ENCODE peak calls at places on chromosome 13, in four cellular contexts. B, W, T and F are unnamed samples.

GRCh38 chr13:33263976-33264619 is 21.5 kb downstream of the STARD13 start:
- DNase-seq in B (no peak), W (no peak), T (no peak), F (no peak)

GRCh38 chr13:22655106-22655852 is 525.5 kb upstream of the SGCG start:
- DNase-seq in B (no peak), W (no peak), T (no peak), F (no peak)

GRCh38 chr13:46810440-46810839 is 13.5 kb upstream of the ESD start:
- DNase-seq in B (no peak), W (no peak), T (no peak), F (no peak)

GRCh38 chr13:96925466-96925865 is 68.8 kb downstream of the OXGR1 start:
- DNase-seq in B (no peak), W (no peak), T (no peak), F (no peak)

GRCh38 chr13:39840201-39840600 is 184.7 kb downstream of the COG6 start:
- DNase-seq in B (no peak), W (no peak), T (no peak), F (no peak)

GRCh38 chr13:43516401-43516826 is 270.4 kb downstream of the ENOX1 start:
- DNase-seq in B (peak), W (no peak), T (peak), F (peak)

GRCh38 chr13:25885418-25885817 is 166.4 kb downstream of the SHISA2 start:
- DNase-seq in B (no peak), W (no peak), T (no peak), F (no peak)

GRCh38 chr13:98576215-98576945 is 527 bp downstream of the STK24 start:
- DNase-seq in B (no peak), W (peak), T (peak), F (peak)

GRCh38 chr13:41645313-41645712 is 188.0 kb downstream of the RGCC start:
- DNase-seq in B (peak), W (no peak), T (peak), F (peak)

GRCh38 chr13:35768126-35768525 is 291.6 kb upstream of the MAB21L1 start:
- DNase-seq in B (no peak), W (no peak), T (no peak), F (no peak)

GRCh38 chr13:44732503-44733098 is 156.5 kb upstream of the TSC22D1 start:
- DNase-seq in B (no peak), W (no peak), T (no peak), F (no peak)

GRCh38 chr13:97257800-97258799 is 36.0 kb downstream of the MBNL2 start:
- DNase-seq in B (peak), W (peak), T (no peak), F (no peak)

GRCh38 chr13:33931397-33931987 is 113.5 kb downstream of the RFC3 start:
- DNase-seq in B (no peak), W (no peak), T (peak), F (no peak)

GRCh38 chr13:63435668-63436275 is 2020.1 kb upstream of the PCDH20 start:
- DNase-seq in B (no peak), W (no peak), T (no peak), F (peak)

GRCh38 chr13:109191422-109191821 is 562.0 kb downstream of the MYO16 start:
- DNase-seq in B (no peak), W (no peak), T (no peak), F (no peak)

GRCh38 chr13:47017476-47017875 is 120.6 kb upstream of the HTR2A start:
- DNase-seq in B (no peak), W (no peak), T (no peak), F (no peak)

GRCh38 chr13:73542446-73542845 is 483.6 kb downstream of the KLF5 start:
- DNase-seq in B (no peak), W (no peak), T (peak), F (no peak)

GRCh38 chr13:42137856-42138537 is 89.5 kb downstream of the DGKH start:
- DNase-seq in B (no peak), W (no peak), T (no peak), F (no peak)

GRCh38 chr13:33509642-33510229 is 224.2 kb upstream of the STARD13 start:
- DNase-seq in B (peak), W (no peak), T (peak), F (peak)

GRCh38 chr13:19781526-19781925 is 1.2 kb downstream of the PSPC1 start:
- DNase-seq in B (no peak), W (no peak), T (no peak), F (peak)

GRCh38 chr13:107650081-107650701 is 565.1 kb downstream of the LIG4 start:
- DNase-seq in B (no peak), W (peak), T (no peak), F (peak)

GRCh38 chr13:21336609-21337008 is 122.5 kb downstream of the ZDHHC20 start:
- DNase-seq in B (no peak), W (no peak), T (no peak), F (no peak)

GRCh38 chr13:27128825-27129627 is 42.6 kb downstream of the USP12 start:
- DNase-seq in B (no peak), W (no peak), T (no peak), F (no peak)

GRCh38 chr13:37109080-37109678 is 3.7 kb upstream of the CSNK1A1L start:
- DNase-seq in B (peak), W (no peak), T (no peak), F (no peak)

GRCh38 chr13:110537116-110537515 is 24.4 kb downstream of the RAB20 start:
- DNase-seq in B (no peak), W (no peak), T (no peak), F (no peak)

GRCh38 chr13:88097541-88097940 is 426.4 kb downstream of the SLITRK5 start:
- DNase-seq in B (no peak), W (no peak), T (no peak), F (no peak)

GRCh38 chr13:85379991-85380390 is 419.2 kb downstream of the SLITRK6 start:
- DNase-seq in B (no peak), W (no peak), T (no peak), F (no peak)

GRCh38 chr13:110173247-110173818 is 133.6 kb downstream of the COL4A1 start:
- DNase-seq in B (no peak), W (no peak), T (no peak), F (no peak)

GRCh38 chr13:79492313-79492798 is 11.4 kb downstream of the NDFIP2 start:
- DNase-seq in B (no peak), W (no peak), T (no peak), F (no peak)

GRCh38 chr13:80558074-80558473 is 217.1 kb upstream of the SPRY2 start:
- DNase-seq in B (no peak), W (no peak), T (no peak), F (no peak)

GRCh38 chr13:38814331-38814730 is 127.5 kb downstream of the FREM2 start:
- DNase-seq in B (no peak), W (no peak), T (peak), F (no peak)

GRCh38 chr13:108923386-108924061 is 294.1 kb downstream of the MYO16 start:
- DNase-seq in B (no peak), W (no peak), T (no peak), F (no peak)

GRCh38 chr13:99159331-99160061 is 41.2 kb upstream of the UBAC2 start:
- DNase-seq in B (no peak), W (no peak), T (no peak), F (no peak)

GRCh38 chr13:75762066-75762937 is 126.2 kb downstream of the LMO7 start:
- DNase-seq in B (peak), W (no peak), T (peak), F (no peak)
- TF ChIP-seq POLR2A in B (no peak), W (no peak), T (peak), F (no peak)

GRCh38 chr13:28401303-28402056 is 93.4 kb downstream of the FLT1 start:
- DNase-seq in B (no peak), W (no peak), T (no peak), F (no peak)
- H3K4me3 ChIP-seq in B (no peak), W (no peak), T (no peak), F (no peak)

DNA sequence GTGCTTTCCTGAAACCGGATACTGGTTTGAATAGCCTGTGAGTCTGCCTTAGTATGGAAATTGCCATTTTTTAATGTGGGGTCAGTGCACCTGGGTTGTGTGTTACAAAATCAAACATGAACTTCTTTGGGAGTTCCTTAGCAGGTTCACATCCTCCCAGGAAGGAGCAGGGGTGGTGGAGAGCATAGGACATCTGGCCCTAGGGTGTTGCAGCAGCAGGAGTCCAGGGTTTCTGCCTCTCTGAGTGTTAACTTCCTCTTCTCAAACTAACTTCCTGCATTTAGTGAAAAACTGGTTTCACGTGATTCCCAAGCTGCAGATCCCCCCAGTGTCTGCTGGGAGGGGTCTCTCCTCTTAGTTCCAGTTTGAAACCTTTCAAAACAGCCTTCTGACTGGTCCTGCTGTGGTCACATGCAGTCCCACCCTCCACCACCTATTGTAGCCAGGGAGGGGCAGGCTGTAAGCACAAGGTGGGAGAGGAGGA is 7.2 kb downstream of the RNASEH2B start:
- DNase-seq in B (peak), W (peak), T (no peak), F (no peak)
- TF ChIP-seq POLR2A in B (no peak), W (no peak), T (no peak), F (no peak)

DNA sequence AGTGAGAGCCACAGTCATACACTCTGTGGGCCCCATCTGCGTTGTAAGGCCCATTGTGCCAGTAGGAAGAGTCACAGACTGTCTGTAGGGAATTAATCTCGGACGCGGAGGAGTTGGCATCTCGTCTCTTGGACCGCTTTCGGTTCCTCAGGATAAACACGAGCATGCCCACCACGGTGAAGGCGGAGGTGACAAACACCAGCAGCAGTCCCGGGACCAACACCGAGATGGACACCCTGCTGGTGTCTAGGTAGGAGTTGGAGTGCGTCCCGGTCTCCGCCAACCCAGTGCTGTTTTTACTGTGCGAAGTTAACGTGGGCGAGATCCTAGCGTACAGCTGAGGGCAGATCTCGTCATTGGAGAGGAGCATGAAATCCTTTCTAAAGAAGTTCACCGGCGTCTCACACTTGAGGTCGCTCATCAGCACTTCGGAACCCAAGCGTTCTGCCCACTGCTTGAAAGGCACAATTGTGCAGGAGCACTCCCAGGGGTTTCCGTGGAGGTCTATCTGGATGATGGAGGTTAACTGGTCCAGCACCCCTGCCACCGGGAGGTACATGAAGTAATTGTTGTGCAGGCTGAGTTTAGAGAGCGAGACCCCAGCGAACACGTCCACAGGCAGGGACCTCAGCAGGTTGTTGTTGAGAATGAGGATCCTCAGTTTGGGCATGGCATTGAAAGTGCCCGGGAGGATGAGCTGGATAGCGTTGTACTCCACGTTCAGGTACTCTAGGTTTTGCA is 2.7 kb downstream of the SLITRK1 start:
- DNase-seq in B (no peak), W (no peak), T (no peak), F (no peak)
- H3K4me3 ChIP-seq in B (no peak), W (no peak), T (no peak), F (no peak)

GRCh38 chr13:51435002-51435578 is 17.7 kb downstream of the INTS6 start:
- DNase-seq in B (no peak), W (no peak), T (no peak), F (no peak)
- TF ChIP-seq POLR2A in B (no peak), W (no peak), T (no peak), F (no peak)

DNA sequence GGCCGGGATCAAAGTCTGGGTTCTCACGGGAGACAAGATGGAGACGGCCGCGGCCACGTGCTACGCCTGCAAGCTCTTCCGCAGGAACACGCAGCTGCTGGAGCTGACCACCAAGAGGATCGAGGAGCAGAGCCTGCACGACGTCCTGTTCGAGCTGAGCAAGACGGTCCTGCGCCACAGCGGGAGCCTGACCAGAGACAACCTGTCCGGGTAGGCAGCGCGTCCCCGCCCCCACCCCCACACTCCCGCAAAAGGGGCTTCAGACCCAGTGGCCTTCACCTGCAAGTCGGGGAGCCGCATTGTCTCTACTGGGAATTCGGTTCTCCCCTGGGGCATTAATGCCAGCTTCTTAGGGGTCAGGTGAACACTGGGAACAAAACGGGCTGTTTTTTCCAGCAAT is 114.7 kb upstream of the MCF2L start:
- DNase-seq in B (no peak), W (no peak), T (no peak), F (no peak)
- H3K4me3 ChIP-seq in B (no peak), W (no peak), T (no peak), F (no peak)

DNA sequence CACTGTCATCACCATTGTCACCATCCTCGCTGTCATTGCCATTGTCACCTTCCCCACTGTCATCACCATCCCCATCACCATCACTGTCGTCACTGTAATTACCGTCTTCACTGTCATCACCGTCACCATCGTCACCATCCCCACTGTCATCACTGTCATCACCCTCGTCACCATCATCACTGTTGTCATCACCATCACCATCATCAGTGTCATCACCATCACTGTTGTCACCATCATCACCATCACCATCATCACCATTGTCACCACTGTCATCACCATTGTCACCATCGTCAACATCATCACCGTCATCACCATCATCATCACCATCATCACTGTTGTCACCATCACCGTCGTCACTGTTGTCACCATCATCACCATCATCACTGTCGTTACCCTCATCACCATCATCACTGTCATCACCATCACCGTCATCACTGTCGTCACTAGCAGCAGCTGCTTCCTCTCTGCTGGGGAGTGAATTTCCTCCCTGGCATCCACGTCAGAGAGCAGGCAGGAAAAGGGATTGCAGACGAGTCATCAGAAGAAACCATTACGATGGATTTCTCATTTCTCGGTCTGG is 27.3 kb downstream of the TMEM255B start:
- DNase-seq in B (no peak), W (no peak), T (no peak), F (no peak)
- TF ChIP-seq POLR2A in B (no peak), W (no peak), T (no peak), F (no peak)

GRCh38 chr13:29520671-29521070 is 74.8 kb downstream of the SLC7A1 start:
- DNase-seq in B (no peak), W (no peak), T (no peak), F (no peak)

GRCh38 chr13:29524176-29524575 is 71.3 kb downstream of the SLC7A1 start:
- DNase-seq in B (no peak), W (no peak), T (no peak), F (no peak)

GRCh38 chr13:29521336-29521735 is 74.2 kb downstream of the SLC7A1 start:
- DNase-seq in B (no peak), W (no peak), T (no peak), F (no peak)

GRCh38 chr13:29523199-29523931 is 72.1 kb downstream of the SLC7A1 start:
- DNase-seq in B (no peak), W (no peak), T (no peak), F (no peak)

GRCh38 chr13:29522044-29522685 is 73.3 kb downstream of the SLC7A1 start:
- DNase-seq in B (peak), W (no peak), T (no peak), F (no peak)
- H3K4me3 ChIP-seq in B (no peak), W (no peak), T (no peak), F (no peak)

GRCh38 chr13:48412881-48413351 is at the start of gene LPAR6:
- DNase-seq in B (no peak), W (no peak), T (peak), F (no peak)
- TF ChIP-seq POLR2A in B (no peak), W (peak), T (peak), F (peak)

GRCh38 chr13:30290812-30291436 is 16.4 kb downstream of the KATNAL1 start:
- DNase-seq in B (no peak), W (no peak), T (no peak), F (no peak)
- H3K4me3 ChIP-seq in B (no peak), W (peak), T (no peak), F (no peak)